ENCODE peak calls at places on chromosomes 12 and 14, in ten cellular contexts. J, X, Y, K, U, E, G, A, F and N are unnamed samples.

GRCh38 chr14:51167587-51168219 is 72.3 kb upstream of the TMX1 start:
- DNase-seq in J (no peak), U (no peak), F (no peak), E (no peak), Y (peak; percentile 55), G (peak; percentile 70), A (peak; percentile 73), K (peak; percentile 86), X (no peak), N (no peak)

GRCh38 chr12:24561882-24562760 is 386.8 kb downstream of the BCAT1 start:
- DNase-seq in F (peak; percentile 62), X (peak; percentile 88), E (peak; percentile 38), A (peak; percentile 51), J (peak; percentile 81), U (peak; percentile 47), K (peak; percentile 59), Y (peak; percentile 66), G (peak; percentile 29), N (peak; percentile 25)

GRCh38 chr12:117507547-117507946 is 146.1 kb upstream of the NOS1 start:
- DNase-seq in E (no peak), Y (no peak), X (no peak), G (no peak), A (no peak), K (no peak), U (peak; percentile 39), F (no peak), J (no peak), N (no peak)

GRCh38 chr14:78029471-78030372 is 140.5 kb upstream of the NRXN3 start:
- DNase-seq in F (no peak), U (no peak), G (no peak), A (peak; percentile 8), X (no peak), E (no peak), K (no peak), J (no peak), Y (no peak), N (no peak)

GRCh38 chr12:65501935-65502334 is 223.5 kb downstream of the MSRB3 start:
- DNase-seq in F (no peak), Y (no peak), U (no peak), A (no peak), J (no peak), E (no peak), G (no peak), X (no peak), K (no peak), N (no peak)

GRCh38 chr12:110657747-110658146 is 31.2 kb downstream of the HVCN1 start:
- DNase-seq in K (no peak), U (no peak), X (no peak), G (no peak), A (peak; percentile 17), F (no peak), J (no peak), Y (no peak), E (no peak), N (no peak)

GRCh38 chr12:54604436-54604835 is 16.0 kb upstream of the PPP1R1A start:
- DNase-seq in F (no peak), Y (no peak), J (no peak), X (no peak), K (no peak), A (no peak), G (no peak), U (no peak), E (no peak), N (no peak)

GRCh38 chr14:91035855-91036254 is 24.6 kb downstream of the RPS6KA5 start:
- DNase-seq in F (no peak), X (no peak), Y (no peak), K (no peak), A (no peak), G (no peak), E (peak; percentile 63), J (no peak), U (no peak), N (no peak)

GRCh38 chr14:70735043-70735442 is 74.3 kb downstream of the MAP3K9 start:
- DNase-seq in G (no peak), A (no peak), U (no peak), Y (no peak), F (no peak), E (no peak), K (peak; percentile 10), X (no peak), J (no peak), N (no peak)

GRCh38 chr12:54859502-54859901 is 5.2 kb downstream of the MUCL1 start:
- DNase-seq in Y (no peak), X (no peak), G (no peak), A (no peak), F (no peak), E (no peak), U (no peak), K (no peak), J (no peak), N (no peak)

GRCh38 chr12:58711968-58712367 is 208.3 kb downstream of the LRIG3 start:
- DNase-seq in J (no peak), F (peak; percentile 80), X (no peak), Y (peak; percentile 93), E (no peak), U (no peak), G (peak; percentile 78), K (peak; percentile 5), A (peak; percentile 11), N (no peak)

GRCh38 chr12:96427269-96427729 is 27.1 kb upstream of the CDK17 start:
- DNase-seq in U (peak; percentile 33), G (peak; percentile 100), E (no peak), F (peak; percentile 100), Y (peak; percentile 100), A (peak; percentile 100), J (peak; percentile 80), X (peak; percentile 73), K (peak; percentile 100), N (peak; percentile 99)

GRCh38 chr14:104350463-104351185 is 212.2 kb downstream of the KIF26A start:
- DNase-seq in G (no peak), U (peak; percentile 19), X (peak; percentile 25), E (no peak), K (no peak), A (no peak), Y (no peak), F (no peak), J (no peak), N (no peak)

GRCh38 chr12:13817131-13817530 is 164.3 kb downstream of the GRIN2B start:
- DNase-seq in F (no peak), X (no peak), E (no peak), Y (no peak), K (no peak), G (no peak), A (no peak), U (peak; percentile 38), J (no peak), N (no peak)

GRCh38 chr12:49298160-49298559 is 3.2 kb downstream of the PRPH start:
- DNase-seq in E (peak; percentile 26), Y (no peak), J (no peak), F (no peak), U (no peak), K (no peak), X (peak; percentile 34), G (no peak), A (no peak), N (no peak)
- TF ChIP-seq CTCF in E (peak; percentile 36), Y (no peak), J (no peak), F (peak; percentile 10), U (no peak), K (peak; percentile 5), X (no peak), G (no peak), A (no peak), N (no peak)

GRCh38 chr12:57389033-57389432 is 41.8 kb downstream of the R3HDM2 start:
- DNase-seq in X (no peak), E (no peak), K (peak; percentile 69), Y (peak; percentile 88), A (peak; percentile 80), J (no peak), U (no peak), G (peak; percentile 76), F (peak; percentile 95), N (peak; percentile 85)
- H3K4me3 ChIP-seq in X (no peak overlapping the region), E (no peak overlapping the region), K (no peak overlapping the region), Y (no peak overlapping the region), A (no peak overlapping the region), J (no peak overlapping the region), U (no peak overlapping the region), G (no peak overlapping the region), F (no peak overlapping the region), N (no peak overlapping the region)

GRCh38 chr14:67619446-67620216 is at the start of gene ARG2:
- DNase-seq in A (peak; percentile 82), U (peak; percentile 100), X (peak; percentile 99), G (peak; percentile 85), E (peak; percentile 96), Y (peak; percentile 85), J (peak; percentile 97), F (peak; percentile 91), K (peak; percentile 95), N (peak; percentile 97)
- TF ChIP-seq CTCF in A (no peak), U (no peak), X (no peak), G (no peak), E (no peak), Y (no peak), J (no peak), F (peak; percentile 7), K (no peak), N (peak; percentile 9)

GRCh38 chr14:56798447-56799326 is 11.6 kb downstream of the OTX2 start:
- DNase-seq in K (no peak), E (no peak), J (no peak), G (no peak), F (no peak), U (no peak), Y (no peak), X (no peak), A (no peak), N (no peak)
- H3K4me3 ChIP-seq in K (no peak overlapping the region), E (no peak overlapping the region), J (peak overlapping the region; percentile 48), G (no peak overlapping the region), F (no peak overlapping the region), U (peak overlapping the region; percentile 33), Y (no peak overlapping the region), X (peak overlapping the region; percentile 29), A (no peak overlapping the region), N (no peak overlapping the region)

GRCh38 chr12:76158518-76159321 is 74.2 kb upstream of the NAP1L1 start:
- DNase-seq in Y (peak; percentile 78), U (peak; percentile 55), K (peak; percentile 67), F (peak; percentile 84), A (peak; percentile 83), J (peak; percentile 53), G (peak; percentile 93), X (no peak), E (peak; percentile 95), N (peak; percentile 50)
- TF ChIP-seq CTCF in Y (peak; percentile 91), U (peak; percentile 45), K (peak; percentile 81), F (peak; percentile 59), A (peak; percentile 79), J (peak; percentile 52), G (peak; percentile 90), X (peak; percentile 46), E (peak; percentile 79), N (peak; percentile 58)